ENCODE peak calls at places on chromosome 6, in nine cellular contexts. J, D, B, A, Y, S, R, K and E are unnamed samples.

GRCh38 chr6:110534731-110535164 is 58.3 kb upstream of the SLC22A16 start:
- DNase-seq in J (no peak), D (no peak), B (peak), A (peak), Y (peak), S (no peak), R (no peak), K (no peak), E (no peak)

GRCh38 chr6:89270951-89271721 is 44.0 kb downstream of the GABRR2 start:
- DNase-seq in J (no peak), D (no peak), B (no peak), A (no peak), Y (no peak), S (no peak), R (no peak), K (no peak), E (no peak)

GRCh38 chr6:36227379-36228344 is 31.1 kb downstream of the BRPF3 start:
- DNase-seq in J (peak), D (no peak), B (peak), A (no peak), Y (no peak), S (no peak), R (no peak), K (no peak), E (no peak)

GRCh38 chr6:127103482-127103881 is 15.0 kb upstream of the RSPO3 start:
- DNase-seq in J (no peak), D (no peak), B (no peak), A (no peak), Y (peak), S (no peak), R (no peak), K (no peak), E (no peak)

GRCh38 chr6:166602928-166603690 is 16.6 kb upstream of the RAMACL start:
- DNase-seq in J (no peak), D (no peak), B (no peak), A (no peak), Y (no peak), S (peak), R (no peak), K (no peak), E (no peak)

GRCh38 chr6:83875843-83876242 is 16.4 kb downstream of the CYB5R4 start:
- DNase-seq in J (no peak), D (no peak), B (no peak), A (no peak), Y (no peak), S (no peak), R (no peak), K (no peak), E (no peak)

GRCh38 chr6:161453558-161453957 is 179.7 kb upstream of the AGPAT4 start:
- DNase-seq in J (no peak), D (no peak), B (no peak), A (no peak), Y (no peak), S (no peak), R (no peak), K (no peak), E (no peak)

GRCh38 chr6:27139753-27140522 is 107.6 kb upstream of the PRSS16 start:
- DNase-seq in J (peak), D (no peak), B (peak), A (no peak), Y (no peak), S (no peak), R (no peak), K (no peak), E (no peak)

GRCh38 chr6:44041461-44042260 is 85.6 kb downstream of the MRPL14 start:
- DNase-seq in J (no peak), D (no peak), B (no peak), A (peak), Y (peak), S (no peak), R (no peak), K (no peak), E (no peak)

GRCh38 chr6:37024665-37025337 is 19.3 kb downstream of the FGD2 start:
- DNase-seq in J (peak), D (peak), B (peak), A (peak), Y (peak), S (peak), R (no peak), K (peak), E (peak)

GRCh38 chr6:137237413-137238170 is 18.4 kb upstream of the IFNGR1 start:
- DNase-seq in J (no peak), D (no peak), B (no peak), A (peak), Y (peak), S (no peak), R (no peak), K (no peak), E (no peak)

GRCh38 chr6:132768051-132768517 is 10.4 kb upstream of the VNN2 start:
- DNase-seq in J (peak), D (no peak), B (peak), A (no peak), Y (peak), S (peak), R (peak), K (peak), E (no peak)

GRCh38 chr6:130927305-130927704 is 100.1 kb downstream of the SMLR1 start:
- DNase-seq in J (peak), D (no peak), B (peak), A (no peak), Y (no peak), S (no peak), R (no peak), K (no peak), E (no peak)

GRCh38 chr6:56851541-56852248 is 103.2 kb upstream of the BEND6 start:
- DNase-seq in J (peak), D (no peak), B (peak), A (peak), Y (peak), S (peak), R (no peak), K (peak), E (no peak)

GRCh38 chr6:37624606-37625574 is 72.8 kb downstream of the MDGA1 start:
- DNase-seq in J (peak), D (no peak), B (peak), A (peak), Y (peak), S (peak), R (no peak), K (peak), E (peak)

GRCh38 chr6:81938991-81939773 is 186.7 kb upstream of the TENT5A start:
- DNase-seq in J (no peak), D (no peak), B (no peak), A (peak), Y (peak), S (no peak), R (no peak), K (no peak), E (no peak)

GRCh38 chr6:75932067-75932466 is 140.4 kb downstream of the IMPG1 start:
- DNase-seq in J (peak), D (no peak), B (peak), A (peak), Y (peak), S (no peak), R (no peak), K (no peak), E (no peak)

GRCh38 chr6:4125933-4126864 is 9.2 kb downstream of the ECI2 start:
- DNase-seq in J (no peak), D (no peak), B (peak), A (peak), Y (peak), S (no peak), R (no peak), K (no peak), E (no peak)

GRCh38 chr6:6623553-6623952 is 35.0 kb downstream of the LY86 start:
- DNase-seq in J (no peak), D (no peak), B (no peak), A (no peak), Y (no peak), S (no peak), R (no peak), K (no peak), E (no peak)